ENCODE peak calls at places on chromosomes 5 and 9, in six cellular contexts. G, V, I, T, H and X are unnamed samples.

GRCh38 chr9:2596003-2596402 is 25.6 kb upstream of the VLDLR start:
- DNase-seq in G (no peak), V (no peak), I (no peak), T (no peak), H (no peak), X (no peak)

GRCh38 chr9:127935765-127936221 is 1.9 kb downstream of the DPM2 start:
- DNase-seq in G (no peak), V (no peak), I (no peak), T (no peak), H (no peak), X (no peak)

GRCh38 chr5:78291687-78292086 is 2.8 kb downstream of the AP3B1 start:
- DNase-seq in G (no peak), V (no peak), I (no peak), T (no peak), H (no peak), X (no peak)

GRCh38 chr5:57626703-57627102 is 144.1 kb upstream of the ACTBL2 start:
- DNase-seq in G (no peak), V (no peak), I (no peak), T (no peak), H (no peak), X (no peak)

GRCh38 chr9:135156525-135157510 is 69.3 kb downstream of the OLFM1 start:
- DNase-seq in G (peak), V (no peak), I (peak), T (no peak), H (peak), X (no peak)

GRCh38 chr9:38277601-38278200 is 114.8 kb upstream of the ALDH1B1 start:
- DNase-seq in G (no peak), V (no peak), I (no peak), T (no peak), H (no peak), X (no peak)

GRCh38 chr9:85421641-85422040 is 320.1 kb downstream of the AGTPBP1 start:
- DNase-seq in G (no peak), V (no peak), I (no peak), T (no peak), H (no peak), X (no peak)

GRCh38 chr5:6899215-6899614 is 186.0 kb downstream of the TENT4A start:
- DNase-seq in G (no peak), V (peak), I (no peak), T (no peak), H (no peak), X (no peak)

GRCh38 chr9:121353246-121353975 is 16.6 kb downstream of the STOM start:
- DNase-seq in G (no peak), V (no peak), I (no peak), T (no peak), H (no peak), X (no peak)